ENCODE peak calls at places on chromosomes 12 and 14, in five cellular contexts. Q is endodermal cell, J is fibroblast of lung, O is SK-N-SH, P is H9. X is an unnamed sample.

GRCh38 chr14:25049559-25050493 is at the start of gene STXBP6:
- DNase-seq in Q (peak; percentile 87), O (peak; percentile 37), P (peak; percentile 68), J (peak; percentile 61), X (peak; percentile 81)

GRCh38 chr14:73241481-73242165 is 4.3 kb downstream of the PAPLN start:
- DNase-seq in J (no peak), O (peak; percentile 22), Q (peak; percentile 65), P (no peak), X (peak; percentile 85)

GRCh38 chr14:71574976-71575375 is 357.3 kb upstream of the RGS6 start:
- DNase-seq in P (no peak), O (no peak), J (peak; percentile 91), Q (no peak), X (no peak)

GRCh38 chr12:16603916-16604575 is 1.9 kb downstream of the LMO3 start:
- DNase-seq in Q (peak; percentile 56), P (no peak), O (peak; percentile 52), J (peak; percentile 18), X (no peak)

GRCh38 chr14:91829511-91829910 is 37.8 kb downstream of the TC2N start:
- DNase-seq in J (no peak), Q (no peak), P (no peak), O (no peak), X (no peak)

GRCh38 chr14:29654910-29655590 is 272.6 kb downstream of the PRKD1 start:
- DNase-seq in J (peak; percentile 66), O (no peak), P (no peak), Q (no peak), X (no peak)

GRCh38 chr12:122721057-122721545 is 4.5 kb upstream of the HCAR3 start:
- DNase-seq in P (no peak), J (no peak), O (no peak), Q (no peak), X (no peak)

GRCh38 chr12:124633269-124633953 is 66.0 kb upstream of the NCOR2 start:
- DNase-seq in P (no peak), O (no peak), J (peak; percentile 82), Q (no peak), X (no peak)

GRCh38 chr14:93114068-93114710 is 1.5 kb downstream of the ITPK1 start:
- DNase-seq in O (no peak), Q (no peak), J (no peak), P (no peak), X (no peak)

GRCh38 chr14:54589076-54589475 is 22.1 kb downstream of the SAMD4A start:
- DNase-seq in J (no peak), Q (no peak), P (no peak), O (no peak), X (no peak)

GRCh38 chr12:125734137-125734536 is 668.9 kb downstream of the AACS start:
- DNase-seq in P (no peak), J (no peak), Q (peak; percentile 62), O (no peak), X (no peak)

GRCh38 chr12:120783197-120783596 is 57.6 kb downstream of the ACADS start:
- DNase-seq in Q (no peak), P (no peak), O (no peak), J (peak; percentile 46), X (no peak)

GRCh38 chr12:62003217-62003616 is 257.0 kb upstream of the USP15 start:
- DNase-seq in O (no peak), P (no peak), Q (no peak), J (no peak), X (no peak)

GRCh38 chr12:59158066-59158465 is 237.8 kb upstream of the LRIG3 start:
- DNase-seq in O (no peak), Q (peak; percentile 48), P (no peak), J (no peak), X (no peak)

GRCh38 chr12:65454115-65454823 is 175.8 kb downstream of the MSRB3 start:
- DNase-seq in Q (no peak), O (no peak), J (no peak), P (no peak), X (no peak)

GRCh38 chr12:104784592-104784991 is 173.5 kb downstream of the SLC41A2 start:
- DNase-seq in P (no peak), J (no peak), O (no peak), Q (peak; percentile 71), X (no peak)

GRCh38 chr14:76936483-76936882 is 92.0 kb downstream of the IRF2BPL start:
- DNase-seq in Q (no peak), P (no peak), J (peak; percentile 88), O (no peak), X (no peak)

GRCh38 chr14:70660967-70661871 is 19.5 kb downstream of the TTC9 start:
- DNase-seq in J (no peak), Q (no peak), O (no peak), P (no peak), X (no peak)

GRCh38 chr14:70934502-70935134 is 27.4 kb downstream of the PCNX1 start:
- DNase-seq in P (no peak), J (peak; percentile 71), O (no peak), Q (no peak), X (no peak)

GRCh38 chr14:71588028-71588427 is 344.2 kb upstream of the RGS6 start:
- DNase-seq in J (peak; percentile 55), Q (no peak), O (no peak), P (no peak), X (no peak)

GRCh38 chr12:114919479-114919878 is 235.5 kb upstream of the TBX3 start:
- DNase-seq in Q (no peak), O (no peak), P (no peak), J (no peak), X (no peak)

GRCh38 chr12:93376436-93377251 is 1.1 kb upstream of the NUDT4 start:
- DNase-seq in J (peak; percentile 77), P (peak; percentile 78), Q (peak; percentile 88), O (no peak), X (no peak)

GRCh38 chr14:70919774-70920173 is 12.5 kb downstream of the PCNX1 start:
- DNase-seq in Q (no peak), P (no peak), J (peak; percentile 45), O (no peak), X (no peak)

GRCh38 chr12:76201758-76202157 is 117.3 kb upstream of the NAP1L1 start:
- DNase-seq in O (no peak), P (no peak), Q (no peak), J (no peak), X (no peak)

DNA sequence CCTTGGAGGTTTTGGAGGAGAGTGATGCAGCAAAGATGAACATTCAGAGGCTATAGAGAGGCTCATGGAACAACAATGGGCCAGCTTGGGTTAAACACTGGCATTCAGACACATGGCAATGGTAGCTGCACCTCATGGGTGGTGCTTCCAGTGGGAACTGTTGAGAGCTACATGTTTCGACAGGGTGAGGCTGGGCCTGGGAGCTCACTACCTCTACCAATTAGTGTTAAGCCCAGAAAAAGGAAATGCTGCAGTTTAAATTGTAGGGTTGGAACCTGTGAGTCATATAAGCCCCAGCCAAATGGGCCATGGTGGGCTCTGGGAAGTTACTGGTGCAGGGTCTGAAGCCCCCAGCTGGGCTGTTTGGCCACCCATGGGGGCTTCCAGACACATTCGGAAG is 279.7 kb downstream of the ZFP36L1 start:
- DNase-seq in J (no peak), O (no peak), P (no peak), Q (no peak), X (no peak)
- H3K27ac ChIP-seq in J (no peak overlapping the region), O (peak overlapping the region; percentile 91), P (no peak overlapping the region), Q (no peak overlapping the region), X (no peak overlapping the region)

GRCh38 chr14:28571636-28572035 is 195.0 kb upstream of the FOXG1 start:
- DNase-seq in O (no peak), J (peak; percentile 2), P (no peak), Q (no peak), X (no peak)
- TF ChIP-seq CTCF in O (no peak), J (no peak), P (no peak), Q (no peak), X (no peak)

GRCh38 chr12:6554990-6555691 is 701 bp downstream of the IFFO1 start:
- DNase-seq in P (no peak), J (no peak), O (peak; percentile 77), Q (no peak), X (peak; percentile 80)
- H3K9ac ChIP-seq in P (peak overlapping the region; percentile 62), J (peak overlapping the region; percentile 76), O (peak overlapping the region; percentile 70), Q (peak overlapping the region; percentile 36), X (peak overlapping the region; percentile 34)

DNA sequence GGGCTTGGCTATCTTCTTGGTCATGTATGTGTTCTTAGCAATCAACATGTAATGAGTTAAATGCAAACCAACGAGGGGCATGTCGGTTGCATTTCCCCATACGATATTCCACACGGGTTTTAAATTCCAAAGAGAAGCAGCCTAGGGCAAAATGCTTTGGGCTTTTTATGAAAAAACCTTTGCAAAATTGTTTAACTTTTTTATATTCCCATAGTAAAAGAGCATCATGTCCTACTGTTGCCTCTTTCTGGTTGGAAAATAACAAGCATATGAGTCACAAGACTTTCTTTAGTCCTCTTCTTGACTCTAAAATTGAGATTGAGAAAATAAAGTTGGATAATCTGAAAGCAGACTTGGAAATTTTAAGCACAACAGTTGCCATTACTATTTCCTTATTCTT is 3.8 kb upstream of the DIO2 start:
- DNase-seq in P (no peak), J (no peak), Q (no peak), O (no peak), X (no peak)
- H3K27ac ChIP-seq in P (no peak overlapping the region), J (no peak overlapping the region), Q (no peak overlapping the region), O (no peak overlapping the region), X (no peak overlapping the region)

GRCh38 chr14:38616959-38617358 is 361.1 kb upstream of the CLEC14A start:
- DNase-seq in O (no peak), P (no peak), J (no peak), Q (no peak), X (no peak)

GRCh38 chr14:38623661-38624060 is 367.8 kb upstream of the CLEC14A start:
- DNase-seq in O (no peak), P (no peak), Q (no peak), J (no peak), X (no peak)

GRCh38 chr14:38618514-38618913 is 362.6 kb upstream of the CLEC14A start:
- DNase-seq in Q (no peak), P (no peak), O (no peak), J (no peak), X (no peak)
- TF ChIP-seq CTCF in Q (peak; percentile 33), P (peak; percentile 29), O (peak; percentile 29), J (peak; percentile 14), X (no peak)

DNA sequence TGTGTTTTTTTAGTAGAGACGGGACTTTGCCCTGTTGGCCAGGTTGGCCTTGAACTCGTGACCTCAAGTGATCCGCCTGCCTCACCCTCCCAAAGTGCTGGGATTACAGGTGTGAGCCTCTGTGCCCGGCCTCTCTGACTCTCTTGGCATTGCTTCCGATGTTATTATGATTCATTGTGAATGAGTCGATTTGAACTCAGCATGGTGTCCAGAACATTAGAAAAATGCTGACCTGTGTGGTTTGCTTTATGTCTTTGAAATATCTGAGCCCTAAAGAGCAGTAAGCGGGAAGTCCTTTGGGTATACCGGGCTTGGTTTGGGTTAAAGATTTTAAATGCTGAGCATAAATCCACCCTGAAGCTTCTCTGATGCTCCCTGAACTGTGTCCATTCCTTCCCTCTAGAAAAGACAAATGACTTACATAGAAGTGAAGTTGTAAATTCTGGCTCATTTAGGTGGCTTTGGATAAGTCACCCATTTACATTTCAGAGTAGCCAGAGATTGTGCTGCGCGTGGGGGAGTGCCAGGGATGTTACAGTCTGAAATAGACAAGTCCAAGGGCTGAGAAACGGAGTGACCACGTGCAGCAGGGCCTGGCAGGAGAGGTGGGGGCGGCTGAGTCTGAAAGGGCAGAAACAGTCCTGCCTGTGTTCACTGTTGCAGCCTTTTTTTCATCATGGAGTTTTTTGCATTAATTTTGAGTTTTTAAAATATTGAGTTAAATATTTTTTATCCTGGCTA is 39.6 kb downstream of the SLC15A4 start:
- DNase-seq in J (no peak), P (no peak), O (no peak), Q (no peak), X (peak; percentile 39)
- H3K9ac ChIP-seq in J (no peak overlapping the region), P (no peak overlapping the region), O (no peak overlapping the region), Q (no peak overlapping the region), X (no peak overlapping the region)

GRCh38 chr12:50195832-50196231 is 28.7 kb upstream of the CERS5 start:
- DNase-seq in P (no peak), Q (no peak), O (no peak), J (no peak), X (no peak)
- H3K27ac ChIP-seq in P (no peak overlapping the region), Q (no peak overlapping the region), O (no peak overlapping the region), J (no peak overlapping the region), X (no peak overlapping the region)

X was measured in kidney.